ENCODE peak calls at places on chromosome 10, in six cellular contexts. A is upper lobe of right lung, P is nephron progenitor cell, X is heart right ventricle, W is hepatocyte, J is astrocyte of the spinal cord. Z is an unnamed sample.
A peak's percentile ranks its signal among the peaks of the same experiment; 100 is the strongest.

GRCh38 chr10:100395626-100396025 is 48.6 kb downstream of the SCD start:
- DNase-seq in A (no peak), P (no peak), X (no peak), W (no peak), J (no peak), Z (no peak)

GRCh38 chr10:77504870-77505257 is 132.7 kb downstream of the KCNMA1 start:
- DNase-seq in A (no peak), P (no peak), X (no peak), W (peak; percentile 71), J (peak; percentile 47), Z (no peak)

GRCh38 chr10:50788951-50789904 is 49.5 kb downstream of the ASAH2B start:
- DNase-seq in A (no peak), P (no peak), X (no peak), W (peak; percentile 18), J (peak; percentile 42), Z (no peak)

GRCh38 chr10:76022366-76022765 is 590.9 kb downstream of the LRMDA start:
- DNase-seq in A (no peak), P (no peak), X (no peak), W (no peak), J (no peak), Z (no peak)

GRCh38 chr10:3095373-3096139 is 28.2 kb downstream of the PFKP start:
- DNase-seq in A (no peak), P (no peak), X (no peak), W (peak; percentile 84), J (peak; percentile 99), Z (no peak)

GRCh38 chr10:119190353-119190752 is 11.7 kb upstream of the PRDX3 start:
- DNase-seq in A (no peak), P (no peak), X (no peak), W (peak; percentile 70), J (peak; percentile 91), Z (no peak)

GRCh38 chr10:3123571-3124411 is 48.8 kb downstream of the PITRM1 start:
- DNase-seq in A (peak; percentile 79), P (no peak), X (peak; percentile 53), W (no peak), J (no peak), Z (no peak)

GRCh38 chr10:122249991-122250750 is 20.9 kb upstream of the BTBD16 start:
- DNase-seq in A (no peak), P (no peak), X (peak; percentile 40), W (no peak), J (no peak), Z (no peak)

GRCh38 chr10:98363188-98363587 is 51.8 kb downstream of the PYROXD2 start:
- DNase-seq in A (no peak), P (no peak), X (no peak), W (no peak), J (no peak), Z (no peak)

GRCh38 chr10:124690971-124691370 is 53.2 kb downstream of the FAM53B start:
- DNase-seq in A (no peak), P (no peak), X (no peak), W (no peak), J (no peak), Z (no peak)

GRCh38 chr10:112834661-112835060 is 115.4 kb upstream of the TCF7L2 start:
- DNase-seq in A (peak; percentile 79), P (no peak), X (no peak), W (no peak), J (no peak), Z (no peak)

GRCh38 chr10:14507156-14507555 is 176.4 kb upstream of the FRMD4A start:
- DNase-seq in A (no peak), P (no peak), X (no peak), W (no peak), J (no peak), Z (no peak)

GRCh38 chr10:3895045-3895609 is 110.1 kb upstream of the KLF6 start:
- DNase-seq in A (no peak), P (no peak), X (no peak), W (no peak), J (no peak), Z (no peak)

GRCh38 chr10:21495002-21495685 is 30.3 kb downstream of the SKIDA1 start:
- DNase-seq in A (no peak), P (no peak), X (no peak), W (no peak), J (peak; percentile 37), Z (peak; percentile 15)

GRCh38 chr10:118971876-118972275 is 57.6 kb upstream of the NANOS1 start:
- DNase-seq in A (no peak), P (no peak), X (no peak), W (no peak), J (no peak), Z (no peak)

GRCh38 chr10:92420554-92421275 is 129.7 kb downstream of the MARCHF5 start:
- DNase-seq in A (no peak), P (no peak), X (no peak), W (no peak), J (no peak), Z (no peak)

GRCh38 chr10:37748170-37748569 is 109.2 kb downstream of the ZNF248 start:
- DNase-seq in A (no peak), P (no peak), X (no peak), W (no peak), J (no peak), Z (no peak)

GRCh38 chr10:74419491-74420466 is 268.8 kb downstream of the ADK start:
- DNase-seq in A (no peak), P (no peak), X (no peak), W (no peak), J (peak; percentile 29), Z (peak; percentile 18)

GRCh38 chr10:21243748-21244257 is 281.7 kb downstream of the SKIDA1 start:
- DNase-seq in A (no peak), P (no peak), X (no peak), W (no peak), J (no peak), Z (no peak)

GRCh38 chr10:72109619-72110215 is 21.4 kb upstream of the SPOCK2 start:
- DNase-seq in A (no peak), P (no peak), X (no peak), W (no peak), J (no peak), Z (no peak)

GRCh38 chr10:72107325-72108003 is 19.1 kb upstream of the SPOCK2 start:
- DNase-seq in A (no peak), P (no peak), X (no peak), W (no peak), J (no peak), Z (no peak)

GRCh38 chr10:72106896-72107295 is 18.5 kb upstream of the SPOCK2 start:
- DNase-seq in A (no peak), P (no peak), X (no peak), W (no peak), J (no peak), Z (no peak)

GRCh38 chr10:72108811-72109618 is 20.7 kb upstream of the SPOCK2 start:
- DNase-seq in A (no peak), P (peak; percentile 19), X (no peak), W (no peak), J (no peak), Z (no peak)

DNA sequence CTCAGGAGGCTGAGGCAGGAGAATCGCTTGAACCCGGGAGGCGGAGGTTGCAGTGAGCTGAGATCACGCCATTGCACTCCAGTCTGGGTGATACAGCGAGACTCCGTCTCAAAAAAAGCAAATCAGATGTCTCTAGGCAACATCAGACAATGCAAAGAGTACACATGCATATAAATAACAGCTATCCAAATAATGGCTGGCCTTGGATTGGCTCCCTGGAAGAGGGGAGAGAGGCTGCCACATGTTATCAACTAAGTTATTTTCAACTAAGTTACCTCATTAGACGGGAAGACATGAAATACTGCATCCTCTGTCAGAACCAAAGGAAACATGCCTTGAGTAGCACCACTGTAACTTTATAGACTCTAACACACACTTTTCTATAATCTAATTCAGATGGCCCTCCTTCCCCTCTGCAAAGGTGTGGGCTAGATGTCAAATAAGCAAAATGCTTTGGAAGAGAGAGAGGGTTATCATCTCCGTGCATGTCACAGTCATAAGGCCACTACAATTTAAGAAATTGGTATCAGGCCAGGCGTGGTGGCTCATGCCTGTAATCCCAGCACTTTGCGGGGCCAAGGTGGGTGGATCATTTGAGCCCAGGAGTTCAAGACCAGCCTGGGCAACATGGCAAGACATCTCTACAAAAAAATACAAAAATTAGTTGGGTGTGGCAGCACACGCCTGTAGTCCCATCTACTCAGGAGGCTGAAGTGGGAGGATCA is 22.5 kb upstream of the SPOCK2 start:
- DNase-seq in A (no peak), P (no peak), X (no peak), W (no peak), J (no peak), Z (no peak)
- TF ChIP-seq CTCF in A (no peak), P (no peak), X (no peak), W (no peak), J (no peak), Z (no peak)

GRCh38 chr10:102219370-102219769 is 6.7 kb upstream of the ELOVL3 start:
- DNase-seq in A (no peak), P (no peak), X (no peak), W (no peak), J (no peak), Z (no peak)
- TF ChIP-seq CTCF in A (no peak), P (no peak), X (no peak), W (no peak), J (no peak), Z (no peak)

DNA sequence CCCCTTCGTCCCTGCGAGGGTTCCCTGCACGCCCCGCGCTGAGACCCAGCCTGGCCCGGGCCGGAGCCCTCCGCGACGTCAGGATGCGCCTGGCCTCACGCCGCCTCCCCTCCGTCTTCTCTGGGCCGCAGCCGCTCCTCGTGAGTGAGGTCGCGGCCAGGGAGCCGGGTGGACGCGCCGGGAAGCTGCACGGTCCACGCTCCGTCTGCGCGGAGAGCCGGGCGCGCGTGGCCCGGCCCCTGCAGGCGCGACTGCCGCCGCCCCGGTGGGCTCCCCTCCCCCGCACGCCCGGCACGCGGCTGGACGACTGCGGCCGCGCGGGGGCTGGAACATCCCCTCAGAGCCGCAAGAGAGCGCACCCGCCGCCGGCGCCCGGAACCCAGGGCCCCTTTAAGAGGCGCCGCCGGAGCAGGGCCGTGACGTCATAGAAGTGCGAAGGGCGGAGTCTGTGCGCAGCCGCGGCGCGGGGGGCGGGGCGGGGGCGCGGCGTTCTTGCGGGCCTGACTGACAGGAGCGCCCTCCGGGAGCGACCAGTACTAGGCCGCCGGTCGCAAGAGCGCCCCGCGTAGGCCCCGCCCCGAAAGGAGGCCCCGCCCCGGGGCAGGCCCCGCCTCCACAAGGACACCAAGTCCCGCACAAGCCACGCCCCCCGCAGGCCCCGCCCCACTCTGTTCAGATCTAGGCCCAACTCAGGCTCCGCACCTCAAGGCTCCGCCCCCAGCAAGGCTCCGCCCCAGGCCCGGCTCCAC is 449 bp upstream of the INPP5A start:
- DNase-seq in A (peak; percentile 100), P (peak; percentile 100), X (peak; percentile 100), W (peak; percentile 100), J (peak; percentile 100), Z (peak; percentile 100)
- TF ChIP-seq CTCF in A (peak; percentile 40), P (no peak), X (peak; percentile 45), W (peak; percentile 23), J (peak; percentile 18), Z (no peak)

GRCh38 chr10:94077042-94077441 is 83.3 kb downstream of the PLCE1 start:
- DNase-seq in A (no peak), P (no peak), X (no peak), W (no peak), J (no peak), Z (no peak)

GRCh38 chr10:94074462-94074861 is 80.7 kb downstream of the PLCE1 start:
- DNase-seq in A (no peak), P (no peak), X (no peak), W (no peak), J (no peak), Z (no peak)

GRCh38 chr10:94075521-94075920 is 81.8 kb downstream of the PLCE1 start:
- DNase-seq in A (no peak), P (no peak), X (no peak), W (no peak), J (no peak), Z (no peak)

GRCh38 chr10:94080108-94080507 is 86.4 kb downstream of the PLCE1 start:
- DNase-seq in A (no peak), P (no peak), X (no peak), W (no peak), J (no peak), Z (no peak)

GRCh38 chr10:94076325-94076841 is 82.7 kb downstream of the PLCE1 start:
- DNase-seq in A (no peak), P (no peak), X (no peak), W (peak; percentile 61), J (peak; percentile 81), Z (no peak)
- TF ChIP-seq CTCF in A (peak; percentile 50), P (no peak), X (peak; percentile 32), W (peak; percentile 64), J (peak; percentile 59), Z (peak; percentile 16)

Z was measured in endothelial cell.